ENCODE peak calls at places on chromosomes 4 and X, in seven cellular contexts. U is cardiac muscle cell, Q is upper lobe of right lung, G is stomach, Z is AG10803, P is HFF-Myc, Y is mucosa of descending colon. R is an unnamed sample.

GRCh38 chr4:183823394-183823793 is 81.7 kb upstream of the STOX2 start:
- DNase-seq in U (peak; percentile 89), Q (no peak), G (no peak), Z (peak; percentile 75), P (peak; percentile 22), Y (no peak), R (peak; percentile 95)

GRCh38 chr4:55635760-55636621 is at the start of gene NMU:
- DNase-seq in U (peak; percentile 8), Q (peak; percentile 86), G (peak; percentile 61), Z (no peak), P (no peak), Y (peak; percentile 60), R (no peak)

GRCh38 chrX:130082244-130083106 is 27.8 kb downstream of the ELF4 start:
- DNase-seq in U (peak; percentile 9), Q (peak; percentile 75), G (peak; percentile 37), Z (peak; percentile 33), P (no peak), Y (peak; percentile 35), R (no peak)

GRCh38 chr4:74896595-74896994 is 36.3 kb upstream of the PARM1 start:
- DNase-seq in U (no peak), Q (no peak), G (no peak), Z (no peak), P (no peak), Y (no peak), R (no peak)

GRCh38 chrX:14718403-14718802 is 154.5 kb downstream of the FANCB start:
- DNase-seq in U (no peak), Q (no peak), G (no peak), Z (no peak), P (no peak), Y (no peak), R (no peak)

GRCh38 chrX:38438321-38438720 is 85.9 kb downstream of the OTC start:
- DNase-seq in U (no peak), Q (no peak), G (no peak), Z (no peak), P (no peak), Y (no peak), R (no peak)

GRCh38 chrX:11666180-11666579 is 460 bp upstream of the ARHGAP6 start:
- DNase-seq in U (peak; percentile 15), Q (no peak), G (no peak), Z (no peak), P (no peak), Y (no peak), R (no peak)

GRCh38 chr4:32569844-32570243 is 1849.7 kb downstream of the PCDH7 start:
- DNase-seq in U (peak; percentile 1), Q (no peak), G (no peak), Z (no peak), P (no peak), Y (no peak), R (no peak)

GRCh38 chr4:16627999-16628398 is 270.4 kb downstream of the LDB2 start:
- DNase-seq in U (peak; percentile 94), Q (no peak), G (no peak), Z (peak; percentile 97), P (peak; percentile 74), Y (no peak), R (peak; percentile 13)

GRCh38 chrX:134374910-134375309 is 85.1 kb upstream of the HPRT1 start:
- DNase-seq in U (peak; percentile 2), Q (no peak), G (no peak), Z (no peak), P (no peak), Y (no peak), R (no peak)

GRCh38 chrX:134375691-134376090 is 84.3 kb upstream of the HPRT1 start:
- DNase-seq in U (no peak), Q (no peak), G (no peak), Z (no peak), P (no peak), Y (no peak), R (no peak)

GRCh38 chrX:134373736-134374135 is 86.2 kb upstream of the HPRT1 start:
- DNase-seq in U (no peak), Q (no peak), G (no peak), Z (no peak), P (no peak), Y (peak; percentile 1), R (no peak)

GRCh38 chrX:134374294-134374693 is 85.7 kb upstream of the HPRT1 start:
- DNase-seq in U (peak; percentile 4), Q (no peak), G (no peak), Z (no peak), P (no peak), Y (no peak), R (no peak)

DNA sequence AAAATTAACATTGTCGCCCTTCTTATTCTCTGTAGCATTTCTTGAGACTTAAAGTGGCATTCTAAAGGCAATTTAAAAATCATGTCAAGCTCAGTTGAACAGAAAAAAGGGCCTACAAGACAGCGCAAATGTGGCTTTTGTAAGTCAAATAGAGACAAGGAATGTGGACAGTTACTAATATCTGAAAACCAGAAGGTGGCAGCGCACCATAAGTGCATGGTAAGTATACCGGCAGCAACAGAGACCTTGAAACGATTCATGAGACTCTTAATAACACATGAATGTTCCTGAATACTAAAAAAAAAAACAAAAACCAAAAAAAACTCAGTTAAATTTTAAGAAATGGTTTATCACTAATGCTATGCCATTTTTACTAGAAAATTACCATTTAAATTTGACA is 82.4 kb upstream of the HPRT1 start:
- DNase-seq in U (peak; percentile 65), Q (no peak), G (no peak), Z (peak; percentile 54), P (no peak), Y (peak; percentile 28), R (no peak)
- TF ChIP-seq CTCF in U (peak; percentile 44), Q (no peak), G (no peak), Z (peak; percentile 45), P (peak; percentile 24), Y (no peak), R (peak; percentile 48)

GRCh38 chrX:69616520-69617203 is 749 bp downstream of the EDA start:
- DNase-seq in U (peak; percentile 17), Q (peak; percentile 63), G (peak; percentile 25), Z (no peak), P (no peak), Y (peak; percentile 12), R (no peak)

GRCh38 chrX:69614896-69615295 is 1.0 kb upstream of the EDA start:
- DNase-seq in U (peak; percentile 56), Q (no peak), G (no peak), Z (no peak), P (no peak), Y (peak; percentile 1), R (no peak)

GRCh38 chrX:69615779-69616519 is at the start of gene EDA:
- DNase-seq in U (peak; percentile 94), Q (peak; percentile 91), G (peak; percentile 85), Z (peak; percentile 47), P (no peak), Y (peak; percentile 83), R (no peak)

GRCh38 chrX:69613946-69614345 is 2.0 kb upstream of the EDA start:
- DNase-seq in U (no peak), Q (no peak), G (no peak), Z (no peak), P (no peak), Y (no peak), R (no peak)

DNA sequence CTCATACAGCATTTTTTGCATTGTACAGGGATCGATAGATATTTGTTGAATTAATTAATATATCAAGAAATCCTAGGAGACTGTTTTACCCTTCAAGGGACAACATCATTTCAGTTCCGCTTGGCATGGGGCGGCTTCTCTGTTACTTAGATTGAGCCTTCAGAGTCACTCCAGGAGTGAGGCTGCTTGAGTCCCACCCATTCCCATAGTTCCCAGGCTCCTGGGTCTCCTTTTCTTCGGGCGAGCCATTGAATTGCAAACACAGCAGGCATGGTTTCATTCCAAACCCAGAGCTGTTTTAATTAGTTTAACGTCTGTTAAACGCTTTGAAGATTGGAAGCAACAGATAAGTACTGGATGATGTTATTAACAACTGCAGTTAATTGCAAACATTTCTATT is 590 bp upstream of the EDA start:
- DNase-seq in U (no peak), Q (no peak), G (no peak), Z (no peak), P (no peak), Y (peak; percentile 2), R (no peak)
- H3K4me3 ChIP-seq in U (peak overlapping the region; percentile 17), Q (peak overlapping the region; percentile 58), G (peak overlapping the region; percentile 59), Z (no peak overlapping the region), P (no peak overlapping the region), Y (no peak overlapping the region), R (peak overlapping the region; percentile 16)

GRCh38 chr4:169005453-169006099 is 4.5 kb downstream of the CBR4 start:
- DNase-seq in U (peak; percentile 35), Q (no peak), G (no peak), Z (peak; percentile 29), P (no peak), Y (no peak), R (no peak)
- TF ChIP-seq CTCF in U (peak; percentile 39), Q (peak; percentile 23), G (peak; percentile 22), Z (peak; percentile 65), P (peak; percentile 24), Y (no peak), R (peak; percentile 47)

DNA sequence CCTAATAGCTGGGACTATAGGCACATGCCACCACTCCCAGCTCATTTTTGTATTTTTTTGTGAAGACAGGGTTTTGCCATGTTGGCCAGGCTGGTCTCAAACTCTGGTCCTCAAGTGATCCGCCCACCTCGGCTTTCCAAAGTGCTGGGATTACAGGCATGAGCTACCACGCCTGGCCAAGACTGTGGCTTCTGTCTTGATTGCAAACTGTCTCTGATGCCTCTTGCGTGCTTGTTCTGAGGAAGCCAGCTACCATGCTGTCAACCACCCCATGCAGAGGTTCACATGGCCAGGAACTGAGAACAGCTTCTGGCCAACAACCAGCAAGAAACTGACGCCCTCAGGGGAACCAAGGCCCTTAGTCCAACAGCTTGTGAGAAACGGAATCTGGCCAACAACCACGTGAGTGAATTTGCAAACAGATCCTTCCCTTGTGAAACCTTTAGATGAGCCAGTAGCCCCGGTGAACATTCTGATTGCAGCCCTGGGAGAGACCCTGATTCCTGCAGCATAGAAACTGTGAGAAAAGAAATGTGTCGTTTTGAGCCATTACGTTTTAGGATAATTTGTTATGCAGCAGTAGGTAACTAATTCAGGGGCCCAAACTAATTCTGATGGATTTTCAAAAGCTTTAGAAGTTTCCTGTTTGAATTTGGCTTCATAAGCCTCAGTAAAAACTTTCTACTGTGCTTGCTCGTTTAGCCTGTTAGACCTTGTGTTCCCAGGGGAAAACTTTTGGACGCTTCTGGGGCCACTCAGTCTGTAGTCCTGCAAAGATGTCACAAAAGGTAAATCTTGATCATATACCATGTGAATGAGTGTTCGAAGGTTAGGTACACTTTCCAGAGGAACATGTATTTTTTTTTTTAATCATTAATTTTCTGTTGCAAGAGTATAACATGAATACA is 71.0 kb downstream of the SUPT20HL2 start:
- DNase-seq in U (peak; percentile 94), Q (no peak), G (peak; percentile 27), Z (peak; percentile 92), P (no peak), Y (peak; percentile 32), R (no peak)
- H3K4me3 ChIP-seq in U (no peak overlapping the region), Q (no peak overlapping the region), G (no peak overlapping the region), Z (no peak overlapping the region), P (no peak overlapping the region), Y (no peak overlapping the region), R (no peak overlapping the region)

GRCh38 chr4:3766791-3767561 is 791 bp downstream of the ADRA2C start:
- DNase-seq in U (no peak), Q (no peak), G (no peak), Z (no peak), P (no peak), Y (peak; percentile 4), R (no peak)
- TF ChIP-seq CTCF in U (no peak), Q (no peak), G (no peak), Z (no peak), P (no peak), Y (no peak), R (no peak)

GRCh38 chr4:7083597-7084563 is 16.0 kb upstream of the GRPEL1 start:
- DNase-seq in U (no peak), Q (no peak), G (no peak), Z (no peak), P (no peak), Y (no peak), R (no peak)
- H3K4me3 ChIP-seq in U (no peak overlapping the region), Q (peak overlapping the region; percentile 21), G (peak overlapping the region; percentile 31), Z (no peak overlapping the region), P (no peak overlapping the region), Y (no peak overlapping the region), R (peak overlapping the region; percentile 32)

GRCh38 chr4:94746746-94747145 is 11.0 kb upstream of the BMPR1B start:
- DNase-seq in U (no peak), Q (no peak), G (no peak), Z (no peak), P (no peak), Y (no peak), R (no peak)
- TF ChIP-seq CTCF in U (no peak), Q (no peak), G (no peak), Z (peak; percentile 23), P (no peak), Y (no peak), R (peak; percentile 45)